ENCODE peak calls at places on chromosomes 16 and 17, in nine cellular contexts. S is B cell, F is AG04449, P is GM23338, T is ascending aorta, U is fibroblast of the aortic adventitia, O is omental fat pad, N is spleen, D is kidney. L is an unnamed sample.

GRCh38 chr17:69478916-69479315 is 64.4 kb downstream of the MAP2K6 start:
- DNase-seq in F (no peak), O (no peak), P (no peak), U (no peak), N (no peak), S (no peak), D (no peak), T (no peak), L (no peak)

GRCh38 chr17:14427914-14428639 is 127.2 kb downstream of the HS3ST3B1 start:
- DNase-seq in O (no peak), T (no peak), P (no peak), U (no peak), N (peak; percentile 77), D (no peak), F (no peak), S (peak; percentile 55), L (no peak)

GRCh38 chr16:27463741-27464662 is 62.0 kb downstream of the IL21R start:
- DNase-seq in T (no peak), S (no peak), D (peak; percentile 74), U (no peak), P (no peak), O (no peak), N (peak; percentile 79), F (no peak), L (no peak)

GRCh38 chr17:21034350-21035235 is 8.2 kb downstream of the USP22 start:
- DNase-seq in T (no peak), S (no peak), U (peak; percentile 47), O (no peak), D (no peak), P (peak; percentile 44), F (no peak), N (no peak), L (no peak)

GRCh38 chr16:89915303-89916232 is 3.1 kb upstream of the MC1R start:
- DNase-seq in P (no peak), D (peak; percentile 62), S (no peak), N (no peak), T (no peak), U (no peak), O (no peak), F (no peak), L (no peak)

GRCh38 chr17:76343106-76343505 is 10.6 kb downstream of the PRPSAP1 start:
- DNase-seq in S (no peak), D (no peak), N (peak; percentile 22), O (no peak), U (no peak), P (no peak), F (no peak), T (no peak), L (no peak)

GRCh38 chr16:17354121-17354750 is 116.5 kb downstream of the XYLT1 start:
- DNase-seq in F (no peak), T (no peak), U (no peak), N (peak; percentile 54), O (no peak), P (no peak), S (no peak), D (peak; percentile 16), L (no peak)

GRCh38 chr16:80931985-80932720 is 74.5 kb downstream of the CMC2 start:
- DNase-seq in F (no peak), N (no peak), U (peak; percentile 83), P (peak; percentile 74), O (no peak), D (peak; percentile 89), T (peak; percentile 69), S (peak; percentile 42), L (peak; percentile 25)

GRCh38 chr16:47858333-47859067 is 297.3 kb downstream of the ABCC12 start:
- DNase-seq in U (no peak), D (no peak), S (no peak), F (no peak), N (no peak), O (no peak), P (no peak), T (no peak), L (no peak)

GRCh38 chr16:77434365-77435239 is at the start of gene ADAMTS18:
- DNase-seq in O (no peak), N (no peak), D (peak; percentile 60), S (no peak), U (no peak), F (no peak), P (peak; percentile 72), T (no peak), L (no peak)
- TF ChIP-seq CTCF in O (no peak), N (no peak), D (no peak), S (no peak), U (no peak), F (no peak), P (peak; percentile 41), T (no peak), L (no peak)

GRCh38 chr17:43024407-43025289 is at the start of gene RND2:
- DNase-seq in U (peak; percentile 95), O (peak; percentile 75), D (peak; percentile 93), S (peak; percentile 94), N (peak; percentile 91), P (peak; percentile 98), F (peak; percentile 56), T (peak; percentile 95), L (peak; percentile 95)
- TF ChIP-seq CTCF in U (peak; percentile 85), O (peak; percentile 7), D (peak; percentile 76), S (peak; percentile 62), N (peak; percentile 27), P (peak; percentile 92), F (peak; percentile 84), T (peak; percentile 82), L (peak; percentile 85)

GRCh38 chr17:55760643-55761355 is 9.9 kb downstream of the PCTP start:
- DNase-seq in S (no peak), U (peak; percentile 42), T (no peak), F (no peak), O (no peak), D (no peak), N (no peak), P (no peak), L (no peak)
- TF ChIP-seq CTCF in S (no peak), U (no peak), T (no peak), F (no peak), O (no peak), D (no peak), N (no peak), P (no peak), L (no peak)

GRCh38 chr17:7398612-7399011 is 4.3 kb upstream of the PLSCR3 start:
- DNase-seq in O (no peak), F (no peak), P (no peak), S (no peak), D (no peak), U (no peak), T (no peak), N (no peak), L (no peak)
- TF ChIP-seq CTCF in O (no peak), F (no peak), P (no peak), S (no peak), D (no peak), U (no peak), T (no peak), N (no peak), L (no peak)

GRCh38 chr17:6910987-6911603 is 79.6 kb upstream of the TEKT1 start:
- DNase-seq in D (no peak), N (no peak), U (peak; percentile 71), T (no peak), S (peak; percentile 30), F (no peak), O (no peak), P (peak; percentile 82), L (peak; percentile 50)
- TF ChIP-seq CTCF in D (peak; percentile 27), N (peak; percentile 40), U (peak; percentile 77), T (peak; percentile 53), S (peak; percentile 85), F (peak; percentile 47), O (no peak), P (peak; percentile 54), L (peak; percentile 88)

GRCh38 chr17:48718781-48719641 is 3.3 kb downstream of the PRAC1 start:
- DNase-seq in P (peak; percentile 73), S (no peak), D (no peak), U (no peak), N (no peak), O (no peak), F (no peak), T (no peak), L (no peak)

GRCh38 chr17:48721009-48721402 is 1.3 kb downstream of the PRAC1 start:
- DNase-seq in O (no peak), N (no peak), T (no peak), P (no peak), D (no peak), F (no peak), U (no peak), S (no peak), L (no peak)

GRCh38 chr17:48719642-48720262 is 2.6 kb downstream of the PRAC1 start:
- DNase-seq in F (no peak), T (no peak), P (peak; percentile 95), O (no peak), S (no peak), D (no peak), U (no peak), N (no peak), L (no peak)

GRCh38 chr17:48722201-48722907 is at the start of gene PRAC1:
- DNase-seq in F (no peak), T (no peak), S (no peak), N (no peak), U (no peak), D (no peak), O (no peak), P (peak; percentile 63), L (no peak)

GRCh38 chr17:48720263-48721008 is 1.9 kb downstream of the PRAC1 start:
- DNase-seq in T (no peak), N (no peak), O (no peak), F (no peak), D (no peak), S (no peak), P (no peak), U (no peak), L (no peak)
- TF ChIP-seq CTCF in T (no peak), N (no peak), O (no peak), F (no peak), D (no peak), S (no peak), P (no peak), U (no peak), L (no peak)

GRCh38 chr16:29950806-29951461 is 10.9 kb upstream of the TMEM219 start:
- DNase-seq in D (no peak), F (no peak), S (no peak), P (no peak), U (no peak), T (no peak), O (no peak), N (no peak), L (no peak)

GRCh38 chr16:29947897-29948296 is 14.0 kb upstream of the TMEM219 start:
- DNase-seq in F (no peak), P (no peak), T (no peak), D (no peak), O (no peak), S (no peak), U (no peak), N (no peak), L (no peak)

GRCh38 chr16:29951966-29952365 is 9.9 kb upstream of the TMEM219 start:
- DNase-seq in S (no peak), F (no peak), N (no peak), P (peak; percentile 52), T (no peak), U (no peak), D (no peak), O (no peak), L (no peak)
- TF ChIP-seq CTCF in S (no peak), F (no peak), N (no peak), P (peak; percentile 31), T (no peak), U (peak; percentile 5), D (no peak), O (no peak), L (peak; percentile 4)